ENCODE peak calls at places on chromosome 13, in four cellular contexts. One of them, this sample, is unnamed.

GRCh38 chr13:23472189-23472588 is 38.7 kb upstream of the SACS start:
- DNase-seq in fibroblast of lung: no peak
- DNase-seq in C1 segment of cervical spinal cord: no peak
- DNase-seq in stimulated activated CD8-positive, alpha-beta memory T cell treated with anti-CD3 and anti-CD28 coated beads, Interleukin-2, amount 100 ng/mL, for 48 hours: no peak
- DNase-seq in this sample: no peak

GRCh38 chr13:94795292-94795691 is 82.9 kb upstream of the SOX21 start:
- DNase-seq in fibroblast of lung: no peak
- DNase-seq in C1 segment of cervical spinal cord: no peak
- DNase-seq in stimulated activated CD8-positive, alpha-beta memory T cell treated with anti-CD3 and anti-CD28 coated beads, Interleukin-2, amount 100 ng/mL, for 48 hours: no peak
- DNase-seq in this sample: no peak

GRCh38 chr13:113066142-113066455 is 39.5 kb upstream of the F7 start:
- DNase-seq in fibroblast of lung: no peak
- DNase-seq in C1 segment of cervical spinal cord: no peak
- DNase-seq in stimulated activated CD8-positive, alpha-beta memory T cell treated with anti-CD3 and anti-CD28 coated beads, Interleukin-2, amount 100 ng/mL, for 48 hours: no peak
- DNase-seq in this sample: no peak

GRCh38 chr13:36297259-36297599 is 385 bp downstream of the CCDC169 start:
- DNase-seq in fibroblast of lung: peak
- DNase-seq in C1 segment of cervical spinal cord: no peak
- DNase-seq in stimulated activated CD8-positive, alpha-beta memory T cell treated with anti-CD3 and anti-CD28 coated beads, Interleukin-2, amount 100 ng/mL, for 48 hours: no peak
- DNase-seq in this sample: peak

GRCh38 chr13:73934215-73934623 is 200.0 kb downstream of the KLF12 start:
- DNase-seq in fibroblast of lung: no peak
- DNase-seq in C1 segment of cervical spinal cord: no peak
- DNase-seq in stimulated activated CD8-positive, alpha-beta memory T cell treated with anti-CD3 and anti-CD28 coated beads, Interleukin-2, amount 100 ng/mL, for 48 hours: no peak
- DNase-seq in this sample: peak

GRCh38 chr13:44759723-44760360 is 183.7 kb upstream of the TSC22D1 start:
- DNase-seq in fibroblast of lung: peak
- DNase-seq in C1 segment of cervical spinal cord: no peak
- DNase-seq in stimulated activated CD8-positive, alpha-beta memory T cell treated with anti-CD3 and anti-CD28 coated beads, Interleukin-2, amount 100 ng/mL, for 48 hours: no peak
- DNase-seq in this sample: peak

GRCh38 chr13:97341135-97341534 is 92.8 kb upstream of the RAP2A start:
- DNase-seq in fibroblast of lung: peak
- DNase-seq in C1 segment of cervical spinal cord: no peak
- DNase-seq in stimulated activated CD8-positive, alpha-beta memory T cell treated with anti-CD3 and anti-CD28 coated beads, Interleukin-2, amount 100 ng/mL, for 48 hours: no peak
- DNase-seq in this sample: no peak

GRCh38 chr13:38819596-38819995 is 132.7 kb downstream of the FREM2 start:
- DNase-seq in fibroblast of lung: no peak
- DNase-seq in C1 segment of cervical spinal cord: no peak
- DNase-seq in stimulated activated CD8-positive, alpha-beta memory T cell treated with anti-CD3 and anti-CD28 coated beads, Interleukin-2, amount 100 ng/mL, for 48 hours: no peak
- DNase-seq in this sample: no peak

GRCh38 chr13:40377783-40378182 is 288.7 kb downstream of the FOXO1 start:
- DNase-seq in fibroblast of lung: peak
- DNase-seq in C1 segment of cervical spinal cord: no peak
- DNase-seq in stimulated activated CD8-positive, alpha-beta memory T cell treated with anti-CD3 and anti-CD28 coated beads, Interleukin-2, amount 100 ng/mL, for 48 hours: peak
- DNase-seq in this sample: no peak

GRCh38 chr13:110245421-110245899 is 61.5 kb downstream of the COL4A1 start:
- DNase-seq in fibroblast of lung: peak
- DNase-seq in C1 segment of cervical spinal cord: no peak
- DNase-seq in stimulated activated CD8-positive, alpha-beta memory T cell treated with anti-CD3 and anti-CD28 coated beads, Interleukin-2, amount 100 ng/mL, for 48 hours: no peak
- DNase-seq in this sample: no peak